ENCODE peak calls at places on chromosome 22, in eight cellular contexts. One of them, this sample, is unnamed.

GRCh38 chr22:17943533-17944204 is 80.7 kb downstream of the MICAL3 start:
- DNase-seq in A549: no peak
- DNase-seq in neural crest cell: no peak
- DNase-seq in right atrium auricular region: no peak
- DNase-seq in cardiac fibroblast: no peak
- DNase-seq in CD4-positive, alpha-beta T cell: no peak
- DNase-seq in RWPE1: no peak
- DNase-seq in upper lobe of right lung: no peak
- DNase-seq in this sample: no peak

GRCh38 chr22:42283288-42284229 is 13.1 kb upstream of the TCF20 start:
- DNase-seq in RWPE1: no peak
- DNase-seq in CD4-positive, alpha-beta T cell: no peak
- DNase-seq in upper lobe of right lung: peak
- DNase-seq in neural crest cell: peak
- DNase-seq in cardiac fibroblast: no peak
- DNase-seq in A549: no peak
- DNase-seq in right atrium auricular region: no peak
- DNase-seq in this sample: no peak

GRCh38 chr22:42294034-42294985 is 23.9 kb upstream of the TCF20 start:
- DNase-seq in right atrium auricular region: no peak
- DNase-seq in neural crest cell: peak
- DNase-seq in A549: no peak
- DNase-seq in CD4-positive, alpha-beta T cell: no peak
- DNase-seq in cardiac fibroblast: peak
- DNase-seq in upper lobe of right lung: peak
- DNase-seq in RWPE1: peak
- DNase-seq in this sample: peak

GRCh38 chr22:34877506-34877905 is 188.5 kb upstream of the ISX start:
- DNase-seq in right atrium auricular region: no peak
- DNase-seq in neural crest cell: no peak
- DNase-seq in cardiac fibroblast: no peak
- DNase-seq in RWPE1: no peak
- DNase-seq in A549: no peak
- DNase-seq in CD4-positive, alpha-beta T cell: no peak
- DNase-seq in upper lobe of right lung: no peak
- DNase-seq in this sample: no peak

GRCh38 chr22:47225931-47226633 is 463.6 kb downstream of the TBC1D22A start:
- DNase-seq in neural crest cell: no peak
- DNase-seq in CD4-positive, alpha-beta T cell: no peak
- DNase-seq in right atrium auricular region: peak
- DNase-seq in RWPE1: no peak
- DNase-seq in cardiac fibroblast: no peak
- DNase-seq in upper lobe of right lung: no peak
- DNase-seq in A549: no peak
- DNase-seq in this sample: peak

GRCh38 chr22:31210830-31211503 is 1.1 kb upstream of the LIMK2 start:
- DNase-seq in right atrium auricular region: peak
- DNase-seq in upper lobe of right lung: no peak
- DNase-seq in RWPE1: no peak
- DNase-seq in cardiac fibroblast: peak
- DNase-seq in A549: no peak
- DNase-seq in neural crest cell: no peak
- DNase-seq in CD4-positive, alpha-beta T cell: no peak
- DNase-seq in this sample: no peak

GRCh38 chr22:35426801-35427140 is 26.8 kb downstream of the MCM5 start:
- DNase-seq in right atrium auricular region: no peak
- DNase-seq in cardiac fibroblast: no peak
- DNase-seq in neural crest cell: no peak
- DNase-seq in upper lobe of right lung: no peak
- DNase-seq in CD4-positive, alpha-beta T cell: no peak
- DNase-seq in A549: no peak
- DNase-seq in RWPE1: no peak
- DNase-seq in this sample: no peak

GRCh38 chr22:42388130-42388797 is 43.9 kb downstream of the NFAM1 start:
- DNase-seq in upper lobe of right lung: no peak
- DNase-seq in right atrium auricular region: no peak
- DNase-seq in neural crest cell: peak
- DNase-seq in A549: no peak
- DNase-seq in RWPE1: peak
- DNase-seq in CD4-positive, alpha-beta T cell: no peak
- DNase-seq in cardiac fibroblast: peak
- DNase-seq in this sample: no peak

GRCh38 chr22:21640810-21641209 is 1.3 kb upstream of the SDF2L1 start:
- DNase-seq in RWPE1: no peak
- DNase-seq in CD4-positive, alpha-beta T cell: no peak
- DNase-seq in cardiac fibroblast: no peak
- DNase-seq in neural crest cell: no peak
- DNase-seq in right atrium auricular region: no peak
- DNase-seq in upper lobe of right lung: no peak
- DNase-seq in A549: no peak
- DNase-seq in this sample: no peak

GRCh38 chr22:21643533-21644357 is 1.6 kb downstream of the SDF2L1 start:
- DNase-seq in A549: no peak
- DNase-seq in cardiac fibroblast: no peak
- DNase-seq in upper lobe of right lung: no peak
- DNase-seq in CD4-positive, alpha-beta T cell: no peak
- DNase-seq in right atrium auricular region: no peak
- DNase-seq in neural crest cell: no peak
- DNase-seq in RWPE1: no peak
- DNase-seq in this sample: no peak

GRCh38 chr22:21642584-21643448 is 714 bp downstream of the SDF2L1 start:
- DNase-seq in CD4-positive, alpha-beta T cell: peak
- DNase-seq in RWPE1: no peak
- DNase-seq in right atrium auricular region: no peak
- DNase-seq in neural crest cell: peak
- DNase-seq in A549: peak
- DNase-seq in cardiac fibroblast: peak
- DNase-seq in upper lobe of right lung: peak
- DNase-seq in this sample: peak

GRCh38 chr22:21641417-21641794 is 696 bp upstream of the SDF2L1 start:
- DNase-seq in cardiac fibroblast: peak
- DNase-seq in RWPE1: no peak
- DNase-seq in upper lobe of right lung: peak
- DNase-seq in CD4-positive, alpha-beta T cell: no peak
- DNase-seq in neural crest cell: peak
- DNase-seq in A549: peak
- DNase-seq in right atrium auricular region: no peak
- DNase-seq in this sample: no peak

DNA sequence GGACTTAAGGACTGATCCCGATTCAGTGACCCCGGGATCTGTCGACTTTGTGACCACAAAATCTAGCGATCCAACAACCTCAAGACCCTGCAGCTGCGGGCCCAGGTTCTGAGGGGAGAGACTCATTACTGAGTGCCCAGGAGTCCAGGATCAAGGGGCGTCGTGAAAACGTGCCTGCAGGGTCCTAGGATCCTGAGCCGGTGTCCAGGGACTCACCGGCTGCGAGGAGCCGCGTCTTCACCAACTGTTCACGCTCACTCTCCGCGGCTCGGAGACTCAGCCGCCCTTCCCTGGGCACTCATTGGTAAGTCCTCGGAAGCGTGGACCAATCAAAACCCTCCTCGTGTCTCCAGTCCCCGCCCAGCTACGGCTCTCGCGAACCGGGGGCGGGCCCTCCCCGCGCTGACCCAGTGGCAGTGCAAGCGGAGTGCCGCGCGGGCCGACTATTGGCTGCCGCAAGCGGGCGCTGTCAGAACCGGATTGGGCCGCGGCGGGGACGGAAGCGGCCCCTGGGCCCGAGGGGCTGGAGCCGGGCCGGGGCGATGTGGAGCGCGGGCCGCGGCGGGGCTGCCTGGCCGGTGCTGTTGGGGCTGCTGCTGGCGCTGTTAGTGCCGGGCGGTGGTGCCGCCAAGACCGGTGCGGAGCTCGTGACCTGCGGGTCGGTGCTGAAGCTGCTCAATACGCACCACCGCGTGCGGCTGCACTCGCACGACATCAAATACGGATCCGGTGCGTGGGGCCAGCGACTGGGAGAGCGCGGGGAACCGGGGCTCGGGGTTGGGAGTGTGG is at the start of gene SDF2L1:
- DNase-seq in right atrium auricular region: peak
- DNase-seq in cardiac fibroblast: peak
- DNase-seq in A549: peak
- DNase-seq in CD4-positive, alpha-beta T cell: peak
- DNase-seq in neural crest cell: peak
- DNase-seq in upper lobe of right lung: peak
- DNase-seq in RWPE1: peak
- DNase-seq in this sample: peak
- TF ChIP-seq CTCF in right atrium auricular region: no peak
- TF ChIP-seq CTCF in cardiac fibroblast: no peak
- TF ChIP-seq CTCF in A549: no peak
- TF ChIP-seq CTCF in CD4-positive, alpha-beta T cell: no peak
- TF ChIP-seq CTCF in neural crest cell: peak
- TF ChIP-seq CTCF in upper lobe of right lung: peak
- TF ChIP-seq CTCF in RWPE1: no peak
- TF ChIP-seq CTCF in this sample: no peak

GRCh38 chr22:21446128-21446826 is 20.9 kb upstream of the TMEM191C start:
- DNase-seq in A549: no peak
- DNase-seq in right atrium auricular region: peak
- DNase-seq in neural crest cell: no peak
- DNase-seq in upper lobe of right lung: peak
- DNase-seq in RWPE1: no peak
- DNase-seq in cardiac fibroblast: no peak
- DNase-seq in CD4-positive, alpha-beta T cell: no peak
- DNase-seq in this sample: no peak

GRCh38 chr22:21446827-21447690 is 20.1 kb upstream of the TMEM191C start:
- DNase-seq in right atrium auricular region: peak
- DNase-seq in CD4-positive, alpha-beta T cell: no peak
- DNase-seq in cardiac fibroblast: no peak
- DNase-seq in RWPE1: no peak
- DNase-seq in upper lobe of right lung: peak
- DNase-seq in neural crest cell: peak
- DNase-seq in A549: no peak
- DNase-seq in this sample: no peak

GRCh38 chr22:21448627-21449416 is 18.4 kb upstream of the TMEM191C start:
- DNase-seq in upper lobe of right lung: peak
- DNase-seq in right atrium auricular region: no peak
- DNase-seq in neural crest cell: peak
- DNase-seq in cardiac fibroblast: no peak
- DNase-seq in RWPE1: no peak
- DNase-seq in A549: no peak
- DNase-seq in CD4-positive, alpha-beta T cell: no peak
- DNase-seq in this sample: no peak

GRCh38 chr22:21449531-21450319 is 17.5 kb upstream of the TMEM191C start:
- DNase-seq in cardiac fibroblast: no peak
- DNase-seq in A549: no peak
- DNase-seq in RWPE1: no peak
- DNase-seq in right atrium auricular region: no peak
- DNase-seq in neural crest cell: peak
- DNase-seq in CD4-positive, alpha-beta T cell: no peak
- DNase-seq in upper lobe of right lung: peak
- DNase-seq in this sample: no peak

DNA sequence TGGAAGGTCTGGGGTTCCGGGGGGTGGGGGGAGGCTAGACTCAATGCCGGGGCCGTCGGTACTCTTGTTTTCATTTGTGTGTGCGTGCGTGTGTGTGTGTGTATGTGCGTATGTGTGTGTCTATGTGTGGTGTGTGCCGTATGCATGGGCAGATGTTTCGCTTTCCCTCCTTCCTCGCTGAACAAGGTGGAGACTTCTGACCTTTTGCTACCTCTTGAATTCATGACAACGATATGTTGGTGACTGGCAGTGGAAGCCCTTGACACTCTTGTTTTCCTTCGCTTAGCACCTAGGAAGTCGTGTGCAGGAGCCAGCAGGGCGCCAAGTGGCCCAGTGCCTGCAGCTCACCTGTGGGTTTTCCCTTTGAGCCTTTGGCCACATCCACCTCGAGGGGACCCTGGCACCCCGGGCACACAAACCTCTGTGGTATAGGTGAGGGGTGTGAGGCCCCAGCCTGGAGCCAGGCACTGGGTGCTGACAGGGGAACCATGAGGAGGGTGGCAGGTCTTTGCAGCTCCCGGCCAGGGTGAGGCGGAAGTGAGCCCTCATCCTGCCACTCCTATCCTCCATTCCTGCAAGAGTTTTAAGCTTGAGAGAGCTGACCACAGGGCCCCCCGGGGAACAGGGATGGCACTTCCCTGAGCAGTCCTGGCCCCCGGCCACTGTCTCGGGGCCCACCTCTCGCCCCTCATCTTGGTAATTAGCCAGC is 19.3 kb upstream of the TMEM191C start:
- DNase-seq in right atrium auricular region: no peak
- DNase-seq in A549: no peak
- DNase-seq in upper lobe of right lung: peak
- DNase-seq in CD4-positive, alpha-beta T cell: no peak
- DNase-seq in cardiac fibroblast: no peak
- DNase-seq in neural crest cell: no peak
- DNase-seq in RWPE1: no peak
- DNase-seq in this sample: no peak
- TF ChIP-seq CTCF in right atrium auricular region: no peak
- TF ChIP-seq CTCF in A549: no peak
- TF ChIP-seq CTCF in upper lobe of right lung: no peak
- TF ChIP-seq CTCF in CD4-positive, alpha-beta T cell: no peak
- TF ChIP-seq CTCF in cardiac fibroblast: peak
- TF ChIP-seq CTCF in neural crest cell: peak
- TF ChIP-seq CTCF in RWPE1: no peak
- TF ChIP-seq CTCF in this sample: peak

DNA sequence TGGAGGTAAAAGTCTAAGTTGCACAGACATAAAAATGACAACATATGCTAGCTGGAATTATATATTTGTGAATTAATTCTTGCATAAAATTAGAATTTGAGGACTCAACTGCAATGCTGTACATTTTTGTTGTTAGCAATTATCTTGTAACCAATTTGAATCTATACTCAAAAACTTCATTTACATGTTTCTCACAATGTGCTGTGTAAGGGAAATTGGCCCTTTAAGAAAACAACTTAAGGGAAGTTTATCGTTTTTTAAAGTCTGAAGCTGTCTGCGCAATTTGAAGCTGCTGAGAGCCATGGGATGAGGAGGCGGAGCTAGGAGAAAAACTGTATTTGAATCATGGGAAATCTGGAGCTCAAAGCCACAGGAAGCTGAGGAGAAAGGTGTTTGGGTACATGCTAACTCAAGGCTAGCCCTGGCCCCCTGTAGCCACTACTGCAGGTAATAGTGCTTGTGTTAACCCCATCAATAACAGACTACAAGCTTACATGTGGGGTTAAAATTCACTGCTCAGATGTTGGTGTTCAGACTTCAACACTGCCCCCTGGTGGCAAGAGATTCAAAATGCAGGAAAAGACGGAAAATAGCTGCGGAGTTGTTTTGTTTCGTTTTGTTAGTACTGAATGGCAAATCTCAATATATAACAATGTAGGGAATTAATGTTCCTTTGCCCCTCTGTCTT is 126.1 kb downstream of the BRD1 start:
- DNase-seq in neural crest cell: no peak
- DNase-seq in cardiac fibroblast: no peak
- DNase-seq in RWPE1: no peak
- DNase-seq in right atrium auricular region: no peak
- DNase-seq in CD4-positive, alpha-beta T cell: no peak
- DNase-seq in A549: no peak
- DNase-seq in upper lobe of right lung: no peak
- DNase-seq in this sample: no peak
- TF ChIP-seq CTCF in neural crest cell: peak
- TF ChIP-seq CTCF in cardiac fibroblast: peak
- TF ChIP-seq CTCF in RWPE1: peak
- TF ChIP-seq CTCF in right atrium auricular region: no peak
- TF ChIP-seq CTCF in CD4-positive, alpha-beta T cell: peak
- TF ChIP-seq CTCF in A549: peak
- TF ChIP-seq CTCF in upper lobe of right lung: peak
- TF ChIP-seq CTCF in this sample: peak

GRCh38 chr22:28841111-28841510 is 40.7 kb upstream of the XBP1 start:
- DNase-seq in cardiac fibroblast: no peak
- DNase-seq in upper lobe of right lung: no peak
- DNase-seq in right atrium auricular region: no peak
- DNase-seq in A549: no peak
- DNase-seq in RWPE1: no peak
- DNase-seq in CD4-positive, alpha-beta T cell: no peak
- DNase-seq in neural crest cell: no peak
- DNase-seq in this sample: no peak
- TF ChIP-seq CTCF in cardiac fibroblast: no peak
- TF ChIP-seq CTCF in upper lobe of right lung: no peak
- TF ChIP-seq CTCF in right atrium auricular region: no peak
- TF ChIP-seq CTCF in A549: no peak
- TF ChIP-seq CTCF in RWPE1: no peak
- TF ChIP-seq CTCF in CD4-positive, alpha-beta T cell: no peak
- TF ChIP-seq CTCF in neural crest cell: no peak
- TF ChIP-seq CTCF in this sample: peak

This sample was measured in progenitor cell of endocrine pancreas.